ENCODE peak calls at places on chromosomes 13 and 19, in ten cellular contexts. One of them, this sample, is unnamed.

GRCh38 chr19:7772752-7773291 is 9.8 kb downstream of the CLEC4M start:
- DNase-seq in stimulated activated CD8-positive, alpha-beta memory T cell treated with anti-CD3 and anti-CD28 coated beads, Interleukin-4, amount 100 ng/mL, for 1 hour: no peak
- DNase-seq in astrocyte of the cerebellum: no peak
- DNase-seq in A172: peak
- DNase-seq in Right ventricle myocardium superior: no peak
- DNase-seq in stimulated activated CD4-positive, alpha-beta T cell treated with anti-CD3 and anti-CD28 coated beads, Interleukin-1b, Interleukin-23, amount 100 ng/mL, for 24 hours: peak
- DNase-seq in left lung: no peak
- DNase-seq in OCI-LY7: no peak
- DNase-seq in heart left ventricle: no peak
- DNase-seq in activated CD4-positive, alpha-beta T cell treated with anti-CD3 and anti-CD28 coated beads, Interleukin-2, amount 10 ng/mL, durations not matched to agents 7 days and 5 days: no peak
- DNase-seq in this sample: no peak

GRCh38 chr13:98228661-98229349 is 51.7 kb upstream of the RNF113B start:
- DNase-seq in astrocyte of the cerebellum: no peak
- DNase-seq in activated CD4-positive, alpha-beta T cell treated with anti-CD3 and anti-CD28 coated beads, Interleukin-2, amount 10 ng/mL, durations not matched to agents 7 days and 5 days: no peak
- DNase-seq in stimulated activated CD8-positive, alpha-beta memory T cell treated with anti-CD3 and anti-CD28 coated beads, Interleukin-4, amount 100 ng/mL, for 1 hour: no peak
- DNase-seq in heart left ventricle: no peak
- DNase-seq in Right ventricle myocardium superior: no peak
- DNase-seq in OCI-LY7: no peak
- DNase-seq in left lung: no peak
- DNase-seq in A172: no peak
- DNase-seq in stimulated activated CD4-positive, alpha-beta T cell treated with anti-CD3 and anti-CD28 coated beads, Interleukin-1b, Interleukin-23, amount 100 ng/mL, for 24 hours: no peak
- DNase-seq in this sample: no peak

GRCh38 chr19:50368649-50369570 is 3.5 kb upstream of the NAPSA start:
- DNase-seq in A172: peak
- DNase-seq in stimulated activated CD8-positive, alpha-beta memory T cell treated with anti-CD3 and anti-CD28 coated beads, Interleukin-4, amount 100 ng/mL, for 1 hour: peak
- DNase-seq in left lung: peak
- DNase-seq in Right ventricle myocardium superior: peak
- DNase-seq in heart left ventricle: peak
- DNase-seq in activated CD4-positive, alpha-beta T cell treated with anti-CD3 and anti-CD28 coated beads, Interleukin-2, amount 10 ng/mL, durations not matched to agents 7 days and 5 days: peak
- DNase-seq in astrocyte of the cerebellum: peak
- DNase-seq in OCI-LY7: peak
- DNase-seq in stimulated activated CD4-positive, alpha-beta T cell treated with anti-CD3 and anti-CD28 coated beads, Interleukin-1b, Interleukin-23, amount 100 ng/mL, for 24 hours: peak
- DNase-seq in this sample: peak

GRCh38 chr13:105087941-105088340 is 1447.5 kb downstream of the EFNB2 start:
- DNase-seq in OCI-LY7: no peak
- DNase-seq in activated CD4-positive, alpha-beta T cell treated with anti-CD3 and anti-CD28 coated beads, Interleukin-2, amount 10 ng/mL, durations not matched to agents 7 days and 5 days: no peak
- DNase-seq in heart left ventricle: no peak
- DNase-seq in astrocyte of the cerebellum: no peak
- DNase-seq in A172: no peak
- DNase-seq in Right ventricle myocardium superior: no peak
- DNase-seq in stimulated activated CD4-positive, alpha-beta T cell treated with anti-CD3 and anti-CD28 coated beads, Interleukin-1b, Interleukin-23, amount 100 ng/mL, for 24 hours: no peak
- DNase-seq in left lung: no peak
- DNase-seq in stimulated activated CD8-positive, alpha-beta memory T cell treated with anti-CD3 and anti-CD28 coated beads, Interleukin-4, amount 100 ng/mL, for 1 hour: no peak
- DNase-seq in this sample: no peak

GRCh38 chr13:47004022-47004421 is 107.2 kb upstream of the HTR2A start:
- DNase-seq in left lung: no peak
- DNase-seq in heart left ventricle: no peak
- DNase-seq in A172: no peak
- DNase-seq in OCI-LY7: no peak
- DNase-seq in astrocyte of the cerebellum: no peak
- DNase-seq in stimulated activated CD4-positive, alpha-beta T cell treated with anti-CD3 and anti-CD28 coated beads, Interleukin-1b, Interleukin-23, amount 100 ng/mL, for 24 hours: no peak
- DNase-seq in activated CD4-positive, alpha-beta T cell treated with anti-CD3 and anti-CD28 coated beads, Interleukin-2, amount 10 ng/mL, durations not matched to agents 7 days and 5 days: no peak
- DNase-seq in Right ventricle myocardium superior: no peak
- DNase-seq in stimulated activated CD8-positive, alpha-beta memory T cell treated with anti-CD3 and anti-CD28 coated beads, Interleukin-4, amount 100 ng/mL, for 1 hour: no peak
- DNase-seq in this sample: no peak

GRCh38 chr13:49620170-49620621 is 8.1 kb upstream of the ARL11 start:
- DNase-seq in stimulated activated CD8-positive, alpha-beta memory T cell treated with anti-CD3 and anti-CD28 coated beads, Interleukin-4, amount 100 ng/mL, for 1 hour: no peak
- DNase-seq in Right ventricle myocardium superior: no peak
- DNase-seq in heart left ventricle: no peak
- DNase-seq in A172: no peak
- DNase-seq in activated CD4-positive, alpha-beta T cell treated with anti-CD3 and anti-CD28 coated beads, Interleukin-2, amount 10 ng/mL, durations not matched to agents 7 days and 5 days: peak
- DNase-seq in OCI-LY7: peak
- DNase-seq in stimulated activated CD4-positive, alpha-beta T cell treated with anti-CD3 and anti-CD28 coated beads, Interleukin-1b, Interleukin-23, amount 100 ng/mL, for 24 hours: no peak
- DNase-seq in astrocyte of the cerebellum: no peak
- DNase-seq in left lung: peak
- DNase-seq in this sample: no peak

GRCh38 chr19:9672893-9673292 is 2.0 kb downstream of the ZNF562 start:
- DNase-seq in left lung: no peak
- DNase-seq in heart left ventricle: no peak
- DNase-seq in activated CD4-positive, alpha-beta T cell treated with anti-CD3 and anti-CD28 coated beads, Interleukin-2, amount 10 ng/mL, durations not matched to agents 7 days and 5 days: no peak
- DNase-seq in stimulated activated CD4-positive, alpha-beta T cell treated with anti-CD3 and anti-CD28 coated beads, Interleukin-1b, Interleukin-23, amount 100 ng/mL, for 24 hours: no peak
- DNase-seq in astrocyte of the cerebellum: no peak
- DNase-seq in OCI-LY7: no peak
- DNase-seq in A172: no peak
- DNase-seq in Right ventricle myocardium superior: no peak
- DNase-seq in stimulated activated CD8-positive, alpha-beta memory T cell treated with anti-CD3 and anti-CD28 coated beads, Interleukin-4, amount 100 ng/mL, for 1 hour: no peak
- DNase-seq in this sample: no peak

GRCh38 chr13:95608640-95609280 is 35.7 kb downstream of the DZIP1 start:
- DNase-seq in stimulated activated CD4-positive, alpha-beta T cell treated with anti-CD3 and anti-CD28 coated beads, Interleukin-1b, Interleukin-23, amount 100 ng/mL, for 24 hours: no peak
- DNase-seq in A172: no peak
- DNase-seq in stimulated activated CD8-positive, alpha-beta memory T cell treated with anti-CD3 and anti-CD28 coated beads, Interleukin-4, amount 100 ng/mL, for 1 hour: no peak
- DNase-seq in astrocyte of the cerebellum: no peak
- DNase-seq in OCI-LY7: no peak
- DNase-seq in Right ventricle myocardium superior: no peak
- DNase-seq in heart left ventricle: no peak
- DNase-seq in left lung: no peak
- DNase-seq in activated CD4-positive, alpha-beta T cell treated with anti-CD3 and anti-CD28 coated beads, Interleukin-2, amount 10 ng/mL, durations not matched to agents 7 days and 5 days: no peak
- DNase-seq in this sample: no peak

GRCh38 chr19:31533114-31533513 is 183.9 kb upstream of the TSHZ3 start:
- DNase-seq in astrocyte of the cerebellum: no peak
- DNase-seq in activated CD4-positive, alpha-beta T cell treated with anti-CD3 and anti-CD28 coated beads, Interleukin-2, amount 10 ng/mL, durations not matched to agents 7 days and 5 days: no peak
- DNase-seq in stimulated activated CD8-positive, alpha-beta memory T cell treated with anti-CD3 and anti-CD28 coated beads, Interleukin-4, amount 100 ng/mL, for 1 hour: no peak
- DNase-seq in A172: no peak
- DNase-seq in left lung: no peak
- DNase-seq in heart left ventricle: no peak
- DNase-seq in stimulated activated CD4-positive, alpha-beta T cell treated with anti-CD3 and anti-CD28 coated beads, Interleukin-1b, Interleukin-23, amount 100 ng/mL, for 24 hours: no peak
- DNase-seq in OCI-LY7: no peak
- DNase-seq in Right ventricle myocardium superior: no peak
- DNase-seq in this sample: no peak

GRCh38 chr19:28221736-28222135 is 991.2 kb downstream of the UQCRFS1 start:
- DNase-seq in left lung: no peak
- DNase-seq in stimulated activated CD8-positive, alpha-beta memory T cell treated with anti-CD3 and anti-CD28 coated beads, Interleukin-4, amount 100 ng/mL, for 1 hour: no peak
- DNase-seq in stimulated activated CD4-positive, alpha-beta T cell treated with anti-CD3 and anti-CD28 coated beads, Interleukin-1b, Interleukin-23, amount 100 ng/mL, for 24 hours: no peak
- DNase-seq in activated CD4-positive, alpha-beta T cell treated with anti-CD3 and anti-CD28 coated beads, Interleukin-2, amount 10 ng/mL, durations not matched to agents 7 days and 5 days: no peak
- DNase-seq in Right ventricle myocardium superior: no peak
- DNase-seq in OCI-LY7: no peak
- DNase-seq in heart left ventricle: no peak
- DNase-seq in astrocyte of the cerebellum: peak
- DNase-seq in A172: peak
- DNase-seq in this sample: no peak

GRCh38 chr13:110227864-110228643 is 78.9 kb downstream of the COL4A1 start:
- DNase-seq in stimulated activated CD4-positive, alpha-beta T cell treated with anti-CD3 and anti-CD28 coated beads, Interleukin-1b, Interleukin-23, amount 100 ng/mL, for 24 hours: no peak
- DNase-seq in A172: no peak
- DNase-seq in heart left ventricle: no peak
- DNase-seq in left lung: no peak
- DNase-seq in astrocyte of the cerebellum: no peak
- DNase-seq in stimulated activated CD8-positive, alpha-beta memory T cell treated with anti-CD3 and anti-CD28 coated beads, Interleukin-4, amount 100 ng/mL, for 1 hour: no peak
- DNase-seq in activated CD4-positive, alpha-beta T cell treated with anti-CD3 and anti-CD28 coated beads, Interleukin-2, amount 10 ng/mL, durations not matched to agents 7 days and 5 days: no peak
- DNase-seq in Right ventricle myocardium superior: no peak
- DNase-seq in OCI-LY7: no peak
- DNase-seq in this sample: no peak

GRCh38 chr19:47628058-47628771 is 19.3 kb downstream of the BICRA start:
- DNase-seq in astrocyte of the cerebellum: no peak
- DNase-seq in Right ventricle myocardium superior: no peak
- DNase-seq in left lung: peak
- DNase-seq in activated CD4-positive, alpha-beta T cell treated with anti-CD3 and anti-CD28 coated beads, Interleukin-2, amount 10 ng/mL, durations not matched to agents 7 days and 5 days: no peak
- DNase-seq in A172: no peak
- DNase-seq in stimulated activated CD4-positive, alpha-beta T cell treated with anti-CD3 and anti-CD28 coated beads, Interleukin-1b, Interleukin-23, amount 100 ng/mL, for 24 hours: no peak
- DNase-seq in stimulated activated CD8-positive, alpha-beta memory T cell treated with anti-CD3 and anti-CD28 coated beads, Interleukin-4, amount 100 ng/mL, for 1 hour: no peak
- DNase-seq in OCI-LY7: no peak
- DNase-seq in heart left ventricle: no peak
- DNase-seq in this sample: no peak

GRCh38 chr19:38055040-38055439 is 148.0 kb downstream of the SIPA1L3 start:
- DNase-seq in A172: no peak
- DNase-seq in heart left ventricle: no peak
- DNase-seq in activated CD4-positive, alpha-beta T cell treated with anti-CD3 and anti-CD28 coated beads, Interleukin-2, amount 10 ng/mL, durations not matched to agents 7 days and 5 days: no peak
- DNase-seq in Right ventricle myocardium superior: peak
- DNase-seq in OCI-LY7: no peak
- DNase-seq in stimulated activated CD4-positive, alpha-beta T cell treated with anti-CD3 and anti-CD28 coated beads, Interleukin-1b, Interleukin-23, amount 100 ng/mL, for 24 hours: no peak
- DNase-seq in stimulated activated CD8-positive, alpha-beta memory T cell treated with anti-CD3 and anti-CD28 coated beads, Interleukin-4, amount 100 ng/mL, for 1 hour: no peak
- DNase-seq in astrocyte of the cerebellum: no peak
- DNase-seq in left lung: peak
- DNase-seq in this sample: no peak

GRCh38 chr13:34627499-34627898 is 314.6 kb upstream of the NBEA start:
- DNase-seq in OCI-LY7: no peak
- DNase-seq in A172: no peak
- DNase-seq in left lung: no peak
- DNase-seq in astrocyte of the cerebellum: no peak
- DNase-seq in stimulated activated CD8-positive, alpha-beta memory T cell treated with anti-CD3 and anti-CD28 coated beads, Interleukin-4, amount 100 ng/mL, for 1 hour: no peak
- DNase-seq in heart left ventricle: no peak
- DNase-seq in activated CD4-positive, alpha-beta T cell treated with anti-CD3 and anti-CD28 coated beads, Interleukin-2, amount 10 ng/mL, durations not matched to agents 7 days and 5 days: no peak
- DNase-seq in stimulated activated CD4-positive, alpha-beta T cell treated with anti-CD3 and anti-CD28 coated beads, Interleukin-1b, Interleukin-23, amount 100 ng/mL, for 24 hours: no peak
- DNase-seq in Right ventricle myocardium superior: no peak
- DNase-seq in this sample: no peak

GRCh38 chr13:44976196-44976595 is 13.1 kb downstream of the NUFIP1 start:
- DNase-seq in stimulated activated CD8-positive, alpha-beta memory T cell treated with anti-CD3 and anti-CD28 coated beads, Interleukin-4, amount 100 ng/mL, for 1 hour: no peak
- DNase-seq in left lung: no peak
- DNase-seq in A172: no peak
- DNase-seq in Right ventricle myocardium superior: no peak
- DNase-seq in OCI-LY7: no peak
- DNase-seq in activated CD4-positive, alpha-beta T cell treated with anti-CD3 and anti-CD28 coated beads, Interleukin-2, amount 10 ng/mL, durations not matched to agents 7 days and 5 days: no peak
- DNase-seq in heart left ventricle: no peak
- DNase-seq in stimulated activated CD4-positive, alpha-beta T cell treated with anti-CD3 and anti-CD28 coated beads, Interleukin-1b, Interleukin-23, amount 100 ng/mL, for 24 hours: no peak
- DNase-seq in astrocyte of the cerebellum: no peak
- DNase-seq in this sample: no peak

GRCh38 chr13:25988655-25989054 is 63.2 kb downstream of the SHISA2 start:
- DNase-seq in A172: no peak
- DNase-seq in heart left ventricle: no peak
- DNase-seq in astrocyte of the cerebellum: no peak
- DNase-seq in Right ventricle myocardium superior: no peak
- DNase-seq in stimulated activated CD8-positive, alpha-beta memory T cell treated with anti-CD3 and anti-CD28 coated beads, Interleukin-4, amount 100 ng/mL, for 1 hour: no peak
- DNase-seq in left lung: no peak
- DNase-seq in activated CD4-positive, alpha-beta T cell treated with anti-CD3 and anti-CD28 coated beads, Interleukin-2, amount 10 ng/mL, durations not matched to agents 7 days and 5 days: no peak
- DNase-seq in stimulated activated CD4-positive, alpha-beta T cell treated with anti-CD3 and anti-CD28 coated beads, Interleukin-1b, Interleukin-23, amount 100 ng/mL, for 24 hours: no peak
- DNase-seq in OCI-LY7: no peak
- DNase-seq in this sample: no peak

GRCh38 chr19:39236527-39236926 is 8.3 kb downstream of the IFNL3 start:
- DNase-seq in heart left ventricle: no peak
- DNase-seq in stimulated activated CD4-positive, alpha-beta T cell treated with anti-CD3 and anti-CD28 coated beads, Interleukin-1b, Interleukin-23, amount 100 ng/mL, for 24 hours: no peak
- DNase-seq in stimulated activated CD8-positive, alpha-beta memory T cell treated with anti-CD3 and anti-CD28 coated beads, Interleukin-4, amount 100 ng/mL, for 1 hour: peak
- DNase-seq in left lung: peak
- DNase-seq in activated CD4-positive, alpha-beta T cell treated with anti-CD3 and anti-CD28 coated beads, Interleukin-2, amount 10 ng/mL, durations not matched to agents 7 days and 5 days: peak
- DNase-seq in OCI-LY7: no peak
- DNase-seq in A172: no peak
- DNase-seq in astrocyte of the cerebellum: no peak
- DNase-seq in Right ventricle myocardium superior: no peak
- DNase-seq in this sample: no peak

GRCh38 chr19:28980236-28980868 is 232.6 kb downstream of the UQCRFS1 start:
- DNase-seq in activated CD4-positive, alpha-beta T cell treated with anti-CD3 and anti-CD28 coated beads, Interleukin-2, amount 10 ng/mL, durations not matched to agents 7 days and 5 days: no peak
- DNase-seq in OCI-LY7: no peak
- DNase-seq in A172: no peak
- DNase-seq in stimulated activated CD8-positive, alpha-beta memory T cell treated with anti-CD3 and anti-CD28 coated beads, Interleukin-4, amount 100 ng/mL, for 1 hour: no peak
- DNase-seq in Right ventricle myocardium superior: no peak
- DNase-seq in stimulated activated CD4-positive, alpha-beta T cell treated with anti-CD3 and anti-CD28 coated beads, Interleukin-1b, Interleukin-23, amount 100 ng/mL, for 24 hours: no peak
- DNase-seq in astrocyte of the cerebellum: no peak
- DNase-seq in heart left ventricle: no peak
- DNase-seq in left lung: no peak
- DNase-seq in this sample: no peak

GRCh38 chr19:15170345-15170744 is 30.4 kb downstream of the NOTCH3 start:
- DNase-seq in astrocyte of the cerebellum: no peak
- DNase-seq in left lung: no peak
- DNase-seq in OCI-LY7: no peak
- DNase-seq in heart left ventricle: no peak
- DNase-seq in stimulated activated CD4-positive, alpha-beta T cell treated with anti-CD3 and anti-CD28 coated beads, Interleukin-1b, Interleukin-23, amount 100 ng/mL, for 24 hours: no peak
- DNase-seq in A172: no peak
- DNase-seq in Right ventricle myocardium superior: no peak
- DNase-seq in activated CD4-positive, alpha-beta T cell treated with anti-CD3 and anti-CD28 coated beads, Interleukin-2, amount 10 ng/mL, durations not matched to agents 7 days and 5 days: no peak
- DNase-seq in stimulated activated CD8-positive, alpha-beta memory T cell treated with anti-CD3 and anti-CD28 coated beads, Interleukin-4, amount 100 ng/mL, for 1 hour: no peak
- DNase-seq in this sample: no peak

This sample was measured in left colon.